ENCODE peak calls at places on chromosomes 4 and X, in five cellular contexts. C, A, W, K and Z are unnamed samples.

GRCh38 chrX:71577682-71578081 is 555 bp upstream of the GCNA start:
- DNase-seq in C (peak; percentile 20), A (no peak), W (no peak), K (no peak), Z (no peak)

GRCh38 chr4:156771171-156771837 is 200.3 kb downstream of the PDGFC start:
- DNase-seq in C (no peak), A (no peak), W (peak; percentile 36), K (no peak), Z (no peak)

GRCh38 chrX:153600032-153600373 is 1.1 kb upstream of the CCNQ start:
- DNase-seq in C (no peak), A (no peak), W (no peak), K (no peak), Z (no peak)

GRCh38 chr4:186017801-186018200 is 51.2 kb upstream of the TLR3 start:
- DNase-seq in C (no peak), A (no peak), W (no peak), K (no peak), Z (no peak)

GRCh38 chrX:21781525-21781924 is 23.6 kb upstream of the SMPX start:
- DNase-seq in C (no peak), A (no peak), W (no peak), K (no peak), Z (no peak)

GRCh38 chr4:84737656-84738055 is 154.7 kb downstream of the CDS1 start:
- DNase-seq in C (no peak), A (no peak), W (no peak), K (no peak), Z (no peak)

GRCh38 chrX:101117701-101118100 is 19.7 kb downstream of the CENPI start:
- DNase-seq in C (no peak), A (no peak), W (no peak), K (no peak), Z (no peak)

GRCh38 chr4:118801895-118802575 is 33.9 kb downstream of the SEC24D start:
- DNase-seq in C (no peak), A (no peak), W (no peak), K (no peak), Z (no peak)

GRCh38 chrX:17120816-17121215 is 174.4 kb downstream of the REPS2 start:
- DNase-seq in C (no peak), A (no peak), W (no peak), K (no peak), Z (no peak)

GRCh38 chr4:73275318-73275654 is 16.7 kb upstream of the ANKRD17 start:
- DNase-seq in C (no peak), A (no peak), W (peak; percentile 57), K (no peak), Z (no peak)

GRCh38 chrX:80810365-80810978 is 795 bp upstream of the BRWD3 start:
- DNase-seq in C (no peak), A (no peak), W (no peak), K (no peak), Z (peak; percentile 0)

GRCh38 chr4:139642364-139642763 is 23.3 kb upstream of the MGST2 start:
- DNase-seq in C (no peak), A (no peak), W (no peak), K (no peak), Z (peak; percentile 19)

GRCh38 chrX:119763175-119763574 is 4.8 kb downstream of the SOWAHD start:
- DNase-seq in C (no peak), A (no peak), W (no peak), K (no peak), Z (no peak)

GRCh38 chr4:186845137-186845842 is 121.6 kb upstream of the FAT1 start:
- DNase-seq in C (peak; percentile 85), A (no peak), W (peak; percentile 20), K (no peak), Z (peak; percentile 39)

GRCh38 chrX:34656842-34657780 is at the start of gene TMEM47:
- DNase-seq in C (peak; percentile 53), A (no peak), W (no peak), K (peak; percentile 72), Z (peak; percentile 40)

GRCh38 chrX:115229337-115229991 is 4.4 kb downstream of the LRCH2 start:
- DNase-seq in C (no peak), A (no peak), W (no peak), K (no peak), Z (no peak)

GRCh38 chrX:106144755-106145639 is 23.1 kb upstream of the PWWP3B start:
- DNase-seq in C (no peak), A (no peak), W (no peak), K (no peak), Z (no peak)

DNA sequence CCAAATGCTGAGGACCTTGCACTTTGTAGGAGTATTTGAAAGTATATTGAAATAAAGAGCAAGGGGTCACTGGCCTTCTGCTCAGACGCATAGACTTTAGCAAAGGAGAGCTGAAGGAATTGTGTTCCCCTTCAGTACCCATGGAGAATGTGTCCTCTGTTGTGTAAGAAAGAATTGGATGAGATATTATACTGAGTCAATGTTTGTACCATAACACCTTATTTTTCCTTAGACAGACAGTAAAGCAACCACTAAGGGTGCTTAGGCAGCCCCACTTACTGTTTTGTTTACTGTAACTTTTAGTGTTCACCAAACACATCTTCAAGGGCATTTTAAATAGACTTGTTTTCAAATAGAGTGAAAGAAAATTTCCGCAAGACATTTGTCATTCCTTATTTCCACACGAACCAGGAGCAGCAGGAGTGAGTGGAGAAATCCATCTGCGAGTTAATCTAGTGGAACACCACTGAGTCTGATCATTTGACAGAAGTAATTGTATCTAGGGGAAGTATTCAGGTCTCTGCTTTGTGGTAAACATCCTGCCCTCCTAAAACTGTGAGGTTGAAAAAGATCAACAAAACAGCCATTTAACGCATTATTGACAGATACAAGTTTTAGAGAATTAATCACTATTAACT is 89.5 kb downstream of the SLIT2 start:
- DNase-seq in C (no peak), A (no peak), W (no peak), K (no peak), Z (no peak)
- TF ChIP-seq KDM1A in C (no peak), A (no peak), W (no peak), K (no peak), Z (no peak)

DNA sequence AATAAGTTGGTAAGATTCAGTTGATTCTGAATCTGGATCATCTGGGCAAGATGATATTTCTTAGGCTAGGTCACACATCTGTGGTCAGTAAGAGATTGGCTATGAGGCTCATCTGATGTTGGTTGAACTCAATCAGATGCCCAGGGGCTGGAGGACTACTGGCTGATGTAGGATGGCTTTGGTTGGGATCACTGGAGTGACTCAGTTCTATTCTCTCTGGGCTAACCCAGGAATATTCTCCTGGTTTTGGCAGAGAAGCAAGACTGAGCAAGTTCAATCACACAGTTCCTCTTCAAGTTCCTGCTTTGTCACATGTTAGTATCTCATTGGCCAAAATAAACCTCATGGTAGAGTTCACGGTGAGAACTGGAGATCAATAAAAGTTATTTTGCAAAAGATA is 902.3 kb upstream of the SLIT2 start:
- DNase-seq in C (no peak), A (no peak), W (no peak), K (no peak), Z (no peak)
- TF ChIP-seq KDM1A in C (no peak), A (no peak), W (no peak), K (no peak), Z (no peak)

GRCh38 chr4:153522800-153523089 is 56.6 kb downstream of the TMEM131L start:
- DNase-seq in C (no peak), A (peak; percentile 71), W (no peak), K (no peak), Z (no peak)
- TF ChIP-seq KDM1A in C (no peak), A (no peak), W (no peak), K (no peak), Z (no peak)

GRCh38 chr4:142379277-142380051 is 466.6 kb downstream of the INPP4B start:
- DNase-seq in C (no peak), A (no peak), W (no peak), K (peak; percentile 42), Z (no peak)
- TF ChIP-seq KDM1A in C (no peak), A (no peak), W (no peak), K (no peak), Z (no peak)